ENCODE peak calls at places on chromosomes 5 and 9, in ten cellular contexts. E, Q, F, M, P, A, H, K, O and V are unnamed samples.

GRCh38 chr5:96838483-96839395 is 31.0 kb upstream of the ERAP1 start:
- DNase-seq in Q (no peak), E (no peak), K (no peak), M (no peak), A (no peak), O (no peak), F (no peak), P (no peak), H (no peak), V (no peak)

GRCh38 chr9:27799326-27799725 is 226.0 kb upstream of the C9orf72 start:
- DNase-seq in M (no peak), H (no peak), O (no peak), K (no peak), P (no peak), E (no peak), A (no peak), Q (no peak), F (no peak), V (no peak)

GRCh38 chr5:91079037-91079436 is 304.1 kb downstream of the ARRDC3 start:
- DNase-seq in A (no peak), H (no peak), Q (no peak), K (no peak), P (no peak), E (no peak), O (no peak), F (no peak), M (no peak), V (no peak)

GRCh38 chr9:86591472-86591871 is 237.3 kb upstream of the TUT7 start:
- DNase-seq in F (no peak), Q (no peak), E (no peak), M (no peak), H (no peak), O (no peak), P (no peak), A (no peak), K (no peak), V (no peak)

GRCh38 chr9:75147638-75148037 is 59.3 kb downstream of the OSTF1 start:
- DNase-seq in P (no peak), M (no peak), F (no peak), E (peak; percentile 33), A (no peak), H (no peak), O (no peak), K (no peak), Q (peak; percentile 22), V (no peak)

GRCh38 chr5:177478711-177479646 is 5.5 kb upstream of the DBN1 start:
- DNase-seq in K (no peak), A (no peak), P (no peak), O (no peak), M (no peak), Q (peak; percentile 35), F (no peak), H (peak; percentile 92), E (peak; percentile 93), V (peak; percentile 88)

GRCh38 chr5:151005187-151005974 is 15.0 kb upstream of the GPX3 start:
- DNase-seq in E (peak; percentile 31), F (peak; percentile 13), M (no peak), K (no peak), H (peak; percentile 47), O (no peak), Q (no peak), P (no peak), A (no peak), V (no peak)

GRCh38 chr5:1410156-1411014 is 34.9 kb downstream of the SLC6A3 start:
- DNase-seq in P (no peak), E (no peak), M (no peak), F (no peak), A (no peak), Q (no peak), O (no peak), K (no peak), H (peak; percentile 4), V (peak; percentile 31)

GRCh38 chr5:181263633-181264032 is 2.7 kb upstream of the TRIM52 start:
- DNase-seq in E (no peak), A (no peak), F (no peak), H (no peak), P (no peak), Q (no peak), M (no peak), K (no peak), O (no peak), V (no peak)

GRCh38 chr5:181259974-181260719 is 796 bp downstream of the TRIM52 start:
- DNase-seq in A (no peak), O (no peak), P (no peak), Q (no peak), H (no peak), K (no peak), E (no peak), M (peak; percentile 23), F (no peak), V (no peak)

GRCh38 chr5:181260720-181261319 is at the start of gene TRIM52:
- DNase-seq in P (peak; percentile 86), K (peak; percentile 96), F (peak; percentile 89), A (peak; percentile 93), O (peak; percentile 90), M (peak; percentile 96), E (peak; percentile 89), Q (peak; percentile 90), H (peak; percentile 92), V (peak; percentile 88)

GRCh38 chr5:181259283-181259682 is 1.7 kb downstream of the TRIM52 start:
- DNase-seq in K (no peak), M (peak; percentile 8), P (no peak), Q (no peak), F (no peak), H (no peak), A (no peak), E (no peak), O (no peak), V (no peak)

GRCh38 chr5:181261320-181262085 is 560 bp upstream of the TRIM52 start:
- DNase-seq in K (peak; percentile 81), F (peak; percentile 48), Q (peak; percentile 72), O (peak; percentile 72), M (peak; percentile 70), H (peak; percentile 74), E (peak; percentile 74), P (peak; percentile 78), A (no peak), V (peak; percentile 72)
- TF ChIP-seq CTCF in K (no peak), F (no peak), Q (no peak), O (no peak), M (no peak), H (no peak), E (no peak), P (no peak), A (no peak), V (no peak)

GRCh38 chr9:128127568-128127989 is at the start of gene PTGES2:
- DNase-seq in Q (peak; percentile 78), E (peak; percentile 91), M (no peak), H (peak; percentile 88), A (peak; percentile 80), P (peak; percentile 86), F (peak; percentile 68), K (peak; percentile 83), O (peak; percentile 77), V (peak; percentile 66)
- TF ChIP-seq CTCF in Q (no peak), E (no peak), M (no peak), H (peak; percentile 9), A (no peak), P (no peak), F (no peak), K (no peak), O (no peak), V (no peak)

DNA sequence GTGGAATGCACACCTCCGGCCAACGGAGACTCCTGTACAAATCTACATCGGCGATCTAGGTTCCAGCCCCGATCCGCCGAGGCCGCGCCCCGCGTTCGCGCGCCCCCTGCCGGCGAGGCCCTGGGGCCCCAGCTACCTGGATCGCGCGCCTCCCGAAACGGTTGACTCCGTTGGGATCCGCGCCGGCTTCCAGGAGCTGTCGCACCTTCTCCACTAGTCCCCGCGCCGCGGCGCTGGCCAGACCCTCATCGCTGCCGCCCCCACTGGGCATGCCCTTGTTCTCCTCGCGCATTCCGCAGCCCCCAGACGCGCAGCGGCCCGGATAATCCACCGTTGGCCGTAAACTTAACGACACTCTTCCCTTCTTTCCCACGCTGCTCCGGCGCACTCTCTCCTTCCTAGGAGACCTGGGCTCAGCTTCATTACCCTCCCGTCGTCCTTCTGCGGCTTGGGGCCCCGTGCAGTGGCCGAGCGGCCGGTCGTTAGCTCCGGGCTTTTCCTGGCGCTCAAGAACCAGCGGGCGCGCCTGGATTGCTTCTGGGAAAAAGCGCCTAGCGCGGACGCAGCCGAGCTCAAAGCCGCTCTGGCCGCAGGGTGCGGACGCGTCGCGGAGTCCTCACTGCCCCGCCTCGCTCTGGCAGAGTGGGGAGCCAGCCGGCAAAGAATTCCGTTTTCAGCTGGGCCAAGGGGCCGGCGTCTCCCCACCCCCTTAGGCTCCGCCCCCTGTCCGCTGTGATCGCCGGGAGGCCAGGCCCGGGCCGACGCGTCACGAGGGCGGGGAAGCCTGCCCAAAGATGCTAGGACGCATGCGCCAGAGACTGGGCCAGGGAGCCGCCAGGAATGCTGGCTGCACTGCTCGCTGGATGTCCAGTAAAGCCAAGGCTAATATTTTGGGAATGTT is at the start of gene CDKN2B:
- DNase-seq in Q (peak; percentile 91), K (peak; percentile 96), H (peak; percentile 95), E (peak; percentile 98), A (peak; percentile 85), M (peak; percentile 95), F (peak; percentile 80), O (peak; percentile 63), P (peak; percentile 78), V (peak; percentile 88)
- TF ChIP-seq CTCF in Q (peak; percentile 91), K (peak; percentile 86), H (peak; percentile 91), E (peak; percentile 97), A (peak; percentile 82), M (peak; percentile 99), F (peak; percentile 90), O (peak; percentile 69), P (peak; percentile 79), V (peak; percentile 99)

GRCh38 chr9:91660295-91660589 is 236.6 kb upstream of the NFIL3 start:
- DNase-seq in P (no peak), Q (no peak), K (no peak), A (no peak), H (no peak), F (no peak), E (no peak), O (no peak), M (no peak), V (no peak)

GRCh38 chr9:91655664-91656063 is 232.0 kb upstream of the NFIL3 start:
- DNase-seq in A (no peak), M (no peak), O (no peak), F (no peak), E (peak; percentile 11), Q (no peak), H (no peak), P (no peak), K (no peak), V (no peak)

GRCh38 chr9:91658513-91659105 is 235.0 kb upstream of the NFIL3 start:
- DNase-seq in E (no peak), H (no peak), A (no peak), M (no peak), K (no peak), P (no peak), O (no peak), F (no peak), Q (no peak), V (no peak)

GRCh38 chr9:91657501-91657900 is 233.9 kb upstream of the NFIL3 start:
- DNase-seq in K (no peak), E (no peak), A (no peak), F (no peak), M (no peak), P (no peak), O (no peak), Q (no peak), H (no peak), V (no peak)

DNA sequence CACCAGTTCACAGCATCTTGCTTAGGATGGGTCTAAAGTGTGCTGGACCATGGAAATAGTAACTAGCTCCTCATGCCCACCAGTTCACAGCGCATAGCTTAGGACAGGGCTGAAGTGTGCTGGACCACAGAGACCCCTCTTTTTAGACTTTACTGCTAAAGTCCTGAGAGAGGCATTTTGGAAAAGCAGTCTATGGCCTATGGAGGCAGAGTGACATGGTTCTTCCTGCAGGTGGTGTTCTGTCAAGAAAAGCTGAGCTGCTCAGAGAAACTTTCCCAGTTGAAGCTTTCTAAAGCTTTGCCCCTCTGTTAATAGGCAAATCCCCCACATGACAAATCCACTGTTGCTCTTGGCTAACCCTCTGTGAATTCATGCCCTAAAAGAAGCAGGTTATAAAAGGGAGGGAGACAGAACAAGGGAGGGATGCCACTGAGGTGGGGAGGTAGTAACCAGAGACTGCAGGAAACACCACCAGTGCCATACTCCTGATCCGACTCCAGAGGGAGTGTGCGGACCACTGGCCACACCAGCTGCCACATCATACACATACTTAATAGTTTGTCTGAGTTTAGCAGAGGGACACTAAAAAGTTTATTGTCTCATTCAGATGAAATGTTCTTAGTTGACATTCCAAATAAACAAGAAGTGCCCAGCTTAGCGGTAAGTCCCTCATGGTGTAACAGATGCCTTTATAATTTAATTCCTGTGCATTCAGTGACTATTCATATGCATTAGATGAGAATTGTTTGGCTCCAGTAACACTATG is 236.1 kb upstream of the NFIL3 start:
- DNase-seq in P (no peak), F (peak; percentile 12), K (peak; percentile 61), H (no peak), E (peak; percentile 44), O (no peak), Q (no peak), M (peak; percentile 61), A (no peak), V (no peak)
- TF ChIP-seq CTCF in P (no peak), F (peak; percentile 61), K (no peak), H (peak; percentile 42), E (peak; percentile 54), O (no peak), Q (no peak), M (peak; percentile 75), A (peak; percentile 26), V (no peak)